ENCODE peak calls at places on chromosomes 13 and 19, in six cellular contexts. One of them, this sample, is unnamed.

GRCh38 chr13:86585826-86586225 is 786.6 kb upstream of the SLITRK6 start:
- DNase-seq in fibroblast of villous mesenchyme: peak
- DNase-seq in esophagus squamous epithelium: no peak
- DNase-seq in fibroblast of pulmonary artery: peak
- DNase-seq in Peyer's patch: no peak
- DNase-seq in foreskin fibroblast: peak
- DNase-seq in this sample: no peak

GRCh38 chr13:40764587-40765403 is 6.2 kb downstream of the MRPS31 start:
- DNase-seq in esophagus squamous epithelium: no peak
- DNase-seq in fibroblast of villous mesenchyme: no peak
- DNase-seq in Peyer's patch: no peak
- DNase-seq in fibroblast of pulmonary artery: peak
- DNase-seq in foreskin fibroblast: no peak
- DNase-seq in this sample: no peak

GRCh38 chr13:20000062-20000552 is 41.6 kb downstream of the ZMYM2 start:
- DNase-seq in fibroblast of villous mesenchyme: no peak
- DNase-seq in fibroblast of pulmonary artery: no peak
- DNase-seq in foreskin fibroblast: no peak
- DNase-seq in esophagus squamous epithelium: no peak
- DNase-seq in Peyer's patch: no peak
- DNase-seq in this sample: no peak

GRCh38 chr13:18962168-18962734 is 219.4 kb downstream of the TUBA3C start:
- DNase-seq in fibroblast of pulmonary artery: no peak
- DNase-seq in foreskin fibroblast: no peak
- DNase-seq in fibroblast of villous mesenchyme: no peak
- DNase-seq in Peyer's patch: no peak
- DNase-seq in esophagus squamous epithelium: no peak
- DNase-seq in this sample: no peak

GRCh38 chr13:44575741-44576395 is at the start of gene TSC22D1:
- DNase-seq in Peyer's patch: peak
- DNase-seq in esophagus squamous epithelium: no peak
- DNase-seq in fibroblast of villous mesenchyme: peak
- DNase-seq in foreskin fibroblast: peak
- DNase-seq in fibroblast of pulmonary artery: peak
- DNase-seq in this sample: no peak

GRCh38 chr13:110634558-110634957 is 19.2 kb downstream of the NAXD start:
- DNase-seq in fibroblast of pulmonary artery: peak
- DNase-seq in Peyer's patch: no peak
- DNase-seq in esophagus squamous epithelium: no peak
- DNase-seq in foreskin fibroblast: peak
- DNase-seq in fibroblast of villous mesenchyme: peak
- DNase-seq in this sample: no peak

GRCh38 chr19:10552596-10553053 is 8.9 kb downstream of the ATG4D start:
- DNase-seq in foreskin fibroblast: no peak
- DNase-seq in Peyer's patch: no peak
- DNase-seq in fibroblast of pulmonary artery: no peak
- DNase-seq in esophagus squamous epithelium: no peak
- DNase-seq in fibroblast of villous mesenchyme: no peak
- DNase-seq in this sample: no peak

GRCh38 chr13:50129923-50130685 is 114.9 kb downstream of the KCNRG start:
- DNase-seq in foreskin fibroblast: peak
- DNase-seq in esophagus squamous epithelium: no peak
- DNase-seq in fibroblast of villous mesenchyme: no peak
- DNase-seq in fibroblast of pulmonary artery: peak
- DNase-seq in Peyer's patch: peak
- DNase-seq in this sample: no peak

GRCh38 chr13:106132216-106132615 is 403.2 kb downstream of the EFNB2 start:
- DNase-seq in esophagus squamous epithelium: no peak
- DNase-seq in fibroblast of pulmonary artery: no peak
- DNase-seq in Peyer's patch: no peak
- DNase-seq in fibroblast of villous mesenchyme: no peak
- DNase-seq in foreskin fibroblast: no peak
- DNase-seq in this sample: no peak

GRCh38 chr19:28859811-28860210 is 353.1 kb downstream of the UQCRFS1 start:
- DNase-seq in fibroblast of villous mesenchyme: no peak
- DNase-seq in Peyer's patch: no peak
- DNase-seq in esophagus squamous epithelium: no peak
- DNase-seq in fibroblast of pulmonary artery: no peak
- DNase-seq in foreskin fibroblast: no peak
- DNase-seq in this sample: no peak

GRCh38 chr19:14440049-14440448 is 6.9 kb downstream of the PKN1 start:
- DNase-seq in fibroblast of villous mesenchyme: peak
- DNase-seq in fibroblast of pulmonary artery: no peak
- DNase-seq in Peyer's patch: peak
- DNase-seq in foreskin fibroblast: no peak
- DNase-seq in esophagus squamous epithelium: peak
- DNase-seq in this sample: peak

GRCh38 chr19:40621283-40621682 is 20.1 kb downstream of the LTBP4 start:
- DNase-seq in foreskin fibroblast: no peak
- DNase-seq in esophagus squamous epithelium: no peak
- DNase-seq in Peyer's patch: no peak
- DNase-seq in fibroblast of pulmonary artery: no peak
- DNase-seq in fibroblast of villous mesenchyme: no peak
- DNase-seq in this sample: no peak

GRCh38 chr13:97521726-97522125 is 87.8 kb downstream of the RAP2A start:
- DNase-seq in esophagus squamous epithelium: no peak
- DNase-seq in Peyer's patch: no peak
- DNase-seq in foreskin fibroblast: no peak
- DNase-seq in fibroblast of villous mesenchyme: no peak
- DNase-seq in fibroblast of pulmonary artery: no peak
- DNase-seq in this sample: no peak

GRCh38 chr19:54035215-54036178 is 28.2 kb downstream of the VSTM1 start:
- DNase-seq in foreskin fibroblast: peak
- DNase-seq in Peyer's patch: no peak
- DNase-seq in fibroblast of pulmonary artery: peak
- DNase-seq in esophagus squamous epithelium: no peak
- DNase-seq in fibroblast of villous mesenchyme: peak
- DNase-seq in this sample: no peak

GRCh38 chr13:76210262-76210661 is 574.1 kb downstream of the LMO7 start:
- DNase-seq in fibroblast of pulmonary artery: no peak
- DNase-seq in Peyer's patch: no peak
- DNase-seq in fibroblast of villous mesenchyme: no peak
- DNase-seq in foreskin fibroblast: peak
- DNase-seq in esophagus squamous epithelium: no peak
- DNase-seq in this sample: no peak

GRCh38 chr13:37621811-37622361 is 23.3 kb upstream of the POSTN start:
- DNase-seq in fibroblast of villous mesenchyme: peak
- DNase-seq in foreskin fibroblast: peak
- DNase-seq in esophagus squamous epithelium: no peak
- DNase-seq in fibroblast of pulmonary artery: peak
- DNase-seq in Peyer's patch: no peak
- DNase-seq in this sample: no peak

GRCh38 chr19:19185853-19186728 is 5.9 kb downstream of the BORCS8 start:
- DNase-seq in Peyer's patch: no peak
- DNase-seq in fibroblast of villous mesenchyme: peak
- DNase-seq in esophagus squamous epithelium: no peak
- DNase-seq in fibroblast of pulmonary artery: peak
- DNase-seq in foreskin fibroblast: peak
- DNase-seq in this sample: no peak

GRCh38 chr13:97018029-97018819 is 23.9 kb upstream of the OXGR1 start:
- DNase-seq in foreskin fibroblast: peak
- DNase-seq in fibroblast of pulmonary artery: peak
- DNase-seq in fibroblast of villous mesenchyme: peak
- DNase-seq in esophagus squamous epithelium: no peak
- DNase-seq in Peyer's patch: no peak
- DNase-seq in this sample: peak

GRCh38 chr19:55437410-55437809 is 5.7 kb downstream of the SHISA7 start:
- DNase-seq in foreskin fibroblast: peak
- DNase-seq in Peyer's patch: no peak
- DNase-seq in fibroblast of villous mesenchyme: peak
- DNase-seq in esophagus squamous epithelium: no peak
- DNase-seq in fibroblast of pulmonary artery: peak
- DNase-seq in this sample: no peak

GRCh38 chr13:30600470-30600869 is 17.2 kb upstream of the USPL1 start:
- DNase-seq in fibroblast of pulmonary artery: no peak
- DNase-seq in fibroblast of villous mesenchyme: peak
- DNase-seq in foreskin fibroblast: no peak
- DNase-seq in esophagus squamous epithelium: no peak
- DNase-seq in Peyer's patch: no peak
- DNase-seq in this sample: no peak

GRCh38 chr13:37715606-37716015 is 117.0 kb upstream of the POSTN start:
- DNase-seq in fibroblast of villous mesenchyme: peak
- DNase-seq in foreskin fibroblast: peak
- DNase-seq in fibroblast of pulmonary artery: peak
- DNase-seq in esophagus squamous epithelium: no peak
- DNase-seq in Peyer's patch: no peak
- DNase-seq in this sample: no peak

GRCh38 chr13:94154362-94154761 is 325.1 kb downstream of the DCT start:
- DNase-seq in fibroblast of pulmonary artery: peak
- DNase-seq in Peyer's patch: no peak
- DNase-seq in fibroblast of villous mesenchyme: peak
- DNase-seq in foreskin fibroblast: peak
- DNase-seq in esophagus squamous epithelium: no peak
- DNase-seq in this sample: no peak

GRCh38 chr13:98954313-98954712 is 23.6 kb downstream of the DOCK9 start:
- DNase-seq in Peyer's patch: no peak
- DNase-seq in fibroblast of villous mesenchyme: no peak
- DNase-seq in esophagus squamous epithelium: no peak
- DNase-seq in fibroblast of pulmonary artery: no peak
- DNase-seq in foreskin fibroblast: no peak
- DNase-seq in this sample: no peak

GRCh38 chr13:98819382-98819781 is 66.9 kb upstream of the SLC15A1 start:
- DNase-seq in fibroblast of villous mesenchyme: no peak
- DNase-seq in fibroblast of pulmonary artery: no peak
- DNase-seq in Peyer's patch: no peak
- DNase-seq in esophagus squamous epithelium: no peak
- DNase-seq in foreskin fibroblast: no peak
- DNase-seq in this sample: no peak

GRCh38 chr19:5068251-5069090 is 99.6 kb downstream of the KDM4B start:
- DNase-seq in Peyer's patch: no peak
- DNase-seq in fibroblast of pulmonary artery: no peak
- DNase-seq in esophagus squamous epithelium: no peak
- DNase-seq in foreskin fibroblast: no peak
- DNase-seq in fibroblast of villous mesenchyme: no peak
- DNase-seq in this sample: no peak

GRCh38 chr19:34235425-34235940 is 18.9 kb upstream of the GARRE1 start:
- DNase-seq in Peyer's patch: no peak
- DNase-seq in fibroblast of pulmonary artery: no peak
- DNase-seq in esophagus squamous epithelium: no peak
- DNase-seq in fibroblast of villous mesenchyme: no peak
- DNase-seq in foreskin fibroblast: no peak
- DNase-seq in this sample: no peak

GRCh38 chr13:59094149-59094548 is 1069.6 kb downstream of the DIAPH3 start:
- DNase-seq in foreskin fibroblast: no peak
- DNase-seq in esophagus squamous epithelium: no peak
- DNase-seq in fibroblast of pulmonary artery: peak
- DNase-seq in fibroblast of villous mesenchyme: no peak
- DNase-seq in Peyer's patch: no peak
- DNase-seq in this sample: no peak

GRCh38 chr19:991932-992669 is 8.0 kb downstream of the WDR18 start:
- DNase-seq in foreskin fibroblast: no peak
- DNase-seq in fibroblast of pulmonary artery: no peak
- DNase-seq in Peyer's patch: no peak
- DNase-seq in fibroblast of villous mesenchyme: no peak
- DNase-seq in esophagus squamous epithelium: no peak
- DNase-seq in this sample: no peak

GRCh38 chr13:113634279-113635047 is 23.5 kb downstream of the ATP4B start:
- DNase-seq in Peyer's patch: no peak
- DNase-seq in fibroblast of villous mesenchyme: no peak
- DNase-seq in foreskin fibroblast: no peak
- DNase-seq in fibroblast of pulmonary artery: no peak
- DNase-seq in esophagus squamous epithelium: no peak
- DNase-seq in this sample: no peak

GRCh38 chr19:55027472-55028337 is 10.4 kb downstream of the GP6 start:
- DNase-seq in foreskin fibroblast: no peak
- DNase-seq in esophagus squamous epithelium: no peak
- DNase-seq in fibroblast of villous mesenchyme: peak
- DNase-seq in fibroblast of pulmonary artery: no peak
- DNase-seq in Peyer's patch: no peak
- DNase-seq in this sample: no peak

GRCh38 chr19:45401815-45402468 is 2.9 kb downstream of the PPP1R13L start:
- DNase-seq in fibroblast of pulmonary artery: peak
- DNase-seq in Peyer's patch: no peak
- DNase-seq in esophagus squamous epithelium: no peak
- DNase-seq in foreskin fibroblast: no peak
- DNase-seq in fibroblast of villous mesenchyme: no peak
- DNase-seq in this sample: no peak
- H3K4me3 ChIP-seq in fibroblast of pulmonary artery: no peak
- H3K4me3 ChIP-seq in Peyer's patch: peak
- H3K4me3 ChIP-seq in esophagus squamous epithelium: peak
- H3K4me3 ChIP-seq in foreskin fibroblast: no peak
- H3K4me3 ChIP-seq in fibroblast of villous mesenchyme: no peak
- H3K4me3 ChIP-seq in this sample: no peak

GRCh38 chr19:6710273-6711077 is 10.0 kb downstream of the C3 start:
- DNase-seq in fibroblast of pulmonary artery: no peak
- DNase-seq in esophagus squamous epithelium: no peak
- DNase-seq in foreskin fibroblast: no peak
- DNase-seq in fibroblast of villous mesenchyme: no peak
- DNase-seq in Peyer's patch: no peak
- DNase-seq in this sample: no peak
- TF ChIP-seq CTCF in fibroblast of pulmonary artery: no peak
- TF ChIP-seq CTCF in esophagus squamous epithelium: no peak
- TF ChIP-seq CTCF in foreskin fibroblast: no peak
- TF ChIP-seq CTCF in fibroblast of villous mesenchyme: no peak
- TF ChIP-seq CTCF in Peyer's patch: no peak
- TF ChIP-seq CTCF in this sample: peak

GRCh38 chr19:13098291-13099072 is 4.2 kb downstream of the LYL1 start:
- DNase-seq in foreskin fibroblast: peak
- DNase-seq in Peyer's patch: peak
- DNase-seq in fibroblast of villous mesenchyme: peak
- DNase-seq in fibroblast of pulmonary artery: peak
- DNase-seq in esophagus squamous epithelium: no peak
- DNase-seq in this sample: no peak
- H3K4me3 ChIP-seq in foreskin fibroblast: no peak
- H3K4me3 ChIP-seq in Peyer's patch: peak
- H3K4me3 ChIP-seq in fibroblast of villous mesenchyme: peak
- H3K4me3 ChIP-seq in fibroblast of pulmonary artery: no peak
- H3K4me3 ChIP-seq in esophagus squamous epithelium: peak
- H3K4me3 ChIP-seq in this sample: no peak

GRCh38 chr13:32911506-32911905 is 104.7 kb upstream of the KL start:
- DNase-seq in fibroblast of pulmonary artery: peak
- DNase-seq in fibroblast of villous mesenchyme: peak
- DNase-seq in esophagus squamous epithelium: no peak
- DNase-seq in foreskin fibroblast: peak
- DNase-seq in Peyer's patch: no peak
- DNase-seq in this sample: peak
- TF ChIP-seq CTCF in fibroblast of pulmonary artery: peak
- TF ChIP-seq CTCF in fibroblast of villous mesenchyme: peak
- TF ChIP-seq CTCF in esophagus squamous epithelium: peak
- TF ChIP-seq CTCF in foreskin fibroblast: peak
- TF ChIP-seq CTCF in Peyer's patch: peak
- TF ChIP-seq CTCF in this sample: peak

DNA sequence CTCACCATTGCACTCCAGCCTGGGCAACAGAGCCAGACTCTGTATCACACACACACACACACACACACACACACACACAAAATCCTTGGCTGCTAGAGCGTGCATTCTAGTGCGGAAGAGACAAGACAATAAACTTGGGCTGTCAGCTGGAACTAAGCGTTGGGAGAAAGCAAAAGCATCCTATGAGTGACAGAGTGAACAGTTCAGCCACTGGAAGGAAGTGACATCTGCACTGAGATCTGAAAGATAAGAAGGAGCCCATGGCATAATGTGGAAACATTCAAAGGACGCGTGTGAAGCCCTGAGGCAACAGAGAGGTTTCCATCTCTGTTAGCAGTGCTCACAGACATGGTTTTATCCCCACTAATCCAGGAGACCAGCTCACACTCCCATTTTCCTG is 3.5 kb upstream of the SLC1A5 start:
- DNase-seq in fibroblast of pulmonary artery: no peak
- DNase-seq in foreskin fibroblast: no peak
- DNase-seq in esophagus squamous epithelium: no peak
- DNase-seq in Peyer's patch: no peak
- DNase-seq in fibroblast of villous mesenchyme: peak
- DNase-seq in this sample: no peak
- H3K4me3 ChIP-seq in fibroblast of pulmonary artery: no peak
- H3K4me3 ChIP-seq in foreskin fibroblast: no peak
- H3K4me3 ChIP-seq in esophagus squamous epithelium: no peak
- H3K4me3 ChIP-seq in Peyer's patch: no peak
- H3K4me3 ChIP-seq in fibroblast of villous mesenchyme: no peak
- H3K4me3 ChIP-seq in this sample: no peak

GRCh38 chr19:35247526-35248309 is 1.1 kb upstream of the LSR start:
- DNase-seq in foreskin fibroblast: no peak
- DNase-seq in fibroblast of pulmonary artery: no peak
- DNase-seq in Peyer's patch: peak
- DNase-seq in fibroblast of villous mesenchyme: no peak
- DNase-seq in esophagus squamous epithelium: no peak
- DNase-seq in this sample: peak
- TF ChIP-seq CTCF in foreskin fibroblast: no peak
- TF ChIP-seq CTCF in fibroblast of pulmonary artery: no peak
- TF ChIP-seq CTCF in Peyer's patch: peak
- TF ChIP-seq CTCF in fibroblast of villous mesenchyme: peak
- TF ChIP-seq CTCF in esophagus squamous epithelium: peak
- TF ChIP-seq CTCF in this sample: peak

This sample was measured in GM12864.